ENCODE peak calls at places on chromosomes 7 and 10, in six cellular contexts. L is mammary epithelial cell, Y is pancreas, H is endodermal cell, G is heart right ventricle, I is right lobe of liver. K is an unnamed sample.

GRCh38 chr7:98097042-98097645 is 9.5 kb upstream of the LMTK2 start:
- DNase-seq in L (peak; percentile 12), Y (no peak), H (no peak), G (no peak), I (no peak), K (no peak)

GRCh38 chr10:5692476-5693358 is 8.1 kb downstream of the TASOR2 start:
- DNase-seq in L (peak; percentile 58), Y (no peak), H (peak; percentile 88), G (peak; percentile 23), I (peak; percentile 67), K (no peak)

GRCh38 chr10:78549536-78549935 is 515.9 kb downstream of the RPS24 start:
- DNase-seq in L (no peak), Y (no peak), H (no peak), G (no peak), I (no peak), K (no peak)

GRCh38 chr7:130943981-130944380 is 210.0 kb upstream of the KLF14 start:
- DNase-seq in L (no peak), Y (no peak), H (no peak), G (no peak), I (no peak), K (no peak)

GRCh38 chr10:4450981-4451501 is 375.0 kb upstream of the AKR1E2 start:
- DNase-seq in L (peak; percentile 81), Y (no peak), H (no peak), G (no peak), I (no peak), K (no peak)

GRCh38 chr7:31735991-31736982 is 49.3 kb downstream of the PPP1R17 start:
- DNase-seq in L (peak; percentile 68), Y (peak; percentile 74), H (peak; percentile 90), G (peak; percentile 49), I (peak; percentile 57), K (peak; percentile 84)

GRCh38 chr7:43761919-43762318 is 3.4 kb downstream of the BLVRA start:
- DNase-seq in L (peak; percentile 37), Y (no peak), H (no peak), G (no peak), I (no peak), K (no peak)

GRCh38 chr7:31919678-31920369 is 150.4 kb downstream of the PDE1C start:
- DNase-seq in L (no peak), Y (no peak), H (no peak), G (no peak), I (no peak), K (no peak)

GRCh38 chr7:82506702-82507101 is 63.1 kb upstream of the CACNA2D1 start:
- DNase-seq in L (peak; percentile 63), Y (no peak), H (peak; percentile 54), G (peak; percentile 24), I (no peak), K (peak; percentile 89)

GRCh38 chr10:100504101-100504500 is 15.6 kb downstream of the SEC31B start:
- DNase-seq in L (no peak), Y (no peak), H (no peak), G (no peak), I (no peak), K (no peak)

GRCh38 chr10:116947838-116948529 is 57.0 kb downstream of the SHTN1 start:
- DNase-seq in L (peak; percentile 12), Y (no peak), H (peak; percentile 67), G (no peak), I (no peak), K (no peak)

GRCh38 chr7:2231992-2232765 is 566 bp downstream of the MAD1L1 start:
- DNase-seq in L (peak; percentile 16), Y (peak; percentile 29), H (peak; percentile 76), G (no peak), I (no peak), K (no peak)

GRCh38 chr7:1028775-1029636 is 15.3 kb upstream of the GPR146 start:
- DNase-seq in L (peak; percentile 88), Y (peak; percentile 88), H (peak; percentile 82), G (peak; percentile 87), I (peak; percentile 87), K (peak; percentile 40)

GRCh38 chr7:151141281-151141854 is 26.1 kb downstream of the GBX1 start:
- DNase-seq in L (no peak), Y (no peak), H (no peak), G (no peak), I (peak; percentile 24), K (no peak)

GRCh38 chr7:108109216-108109908 is 20.8 kb downstream of the LAMB4 start:
- DNase-seq in L (no peak), Y (peak; percentile 25), H (peak; percentile 58), G (no peak), I (no peak), K (no peak)

GRCh38 chr7:45235905-45236304 is 78.3 kb downstream of the RAMP3 start:
- DNase-seq in L (no peak), Y (no peak), H (no peak), G (no peak), I (no peak), K (no peak)

GRCh38 chr10:100623541-100623940 is 87.8 kb downstream of the HIF1AN start:
- DNase-seq in L (no peak), Y (no peak), H (peak; percentile 47), G (no peak), I (no peak), K (no peak)

GRCh38 chr10:34475222-34475621 is 339.9 kb downstream of the PARD3 start:
- DNase-seq in L (no peak), Y (no peak), H (no peak), G (no peak), I (no peak), K (no peak)

GRCh38 chr7:69603937-69604494 is 5.7 kb downstream of the AUTS2 start:
- DNase-seq in L (no peak), Y (no peak), H (no peak), G (no peak), I (no peak), K (no peak)

GRCh38 chr7:27176343-27176731 is 2.2 kb upstream of the HOXA10 start:
- DNase-seq in L (no peak), Y (no peak), H (peak; percentile 46), G (no peak), I (no peak), K (no peak)

GRCh38 chr10:85641479-85641967 is 725.1 kb downstream of the GRID1 start:
- DNase-seq in L (peak; percentile 65), Y (no peak), H (peak; percentile 39), G (no peak), I (no peak), K (no peak)

GRCh38 chr10:14184841-14185500 is 145.8 kb downstream of the FRMD4A start:
- DNase-seq in L (peak; percentile 87), Y (no peak), H (peak; percentile 55), G (no peak), I (no peak), K (no peak)

GRCh38 chr10:14182781-14183180 is 147.9 kb downstream of the FRMD4A start:
- DNase-seq in L (no peak), Y (no peak), H (no peak), G (no peak), I (no peak), K (no peak)

GRCh38 chr10:14186245-14186644 is 144.5 kb downstream of the FRMD4A start:
- DNase-seq in L (no peak), Y (no peak), H (peak; percentile 63), G (no peak), I (no peak), K (no peak)

GRCh38 chr10:14181197-14181936 is 149.4 kb downstream of the FRMD4A start:
- DNase-seq in L (no peak), Y (no peak), H (no peak), G (no peak), I (no peak), K (no peak)

DNA sequence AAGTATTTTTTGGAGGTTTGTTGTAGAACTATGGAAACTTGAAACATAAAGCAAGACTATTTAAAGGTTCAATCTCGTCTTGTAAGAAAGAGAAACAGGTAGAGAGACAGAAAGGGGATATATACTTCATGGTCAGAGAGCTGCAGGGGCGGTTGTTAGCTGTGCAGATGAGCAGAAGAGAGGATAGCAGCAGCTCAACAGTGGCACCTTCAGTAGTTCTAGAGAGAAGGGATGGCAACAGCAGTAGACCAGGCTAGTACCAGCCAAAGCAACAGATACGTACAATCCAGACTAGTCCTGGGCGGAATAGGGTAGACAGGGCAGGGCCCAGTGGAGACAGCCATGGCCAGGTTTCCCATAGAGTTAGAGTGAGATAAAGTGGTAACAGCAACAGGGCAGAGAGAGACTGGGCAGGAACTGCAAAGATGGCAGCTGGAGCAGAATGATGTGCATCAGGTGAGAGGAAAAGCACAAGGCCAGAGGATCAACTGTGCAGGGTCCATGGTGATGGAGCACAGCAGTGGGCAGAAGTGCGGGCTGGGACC is 145.2 kb downstream of the FRMD4A start:
- DNase-seq in L (peak; percentile 100), Y (no peak), H (peak; percentile 94), G (no peak), I (no peak), K (no peak)
- TF ChIP-seq CTCF in L (no peak), Y (no peak), H (peak; percentile 39), G (no peak), I (no peak), K (no peak)

DNA sequence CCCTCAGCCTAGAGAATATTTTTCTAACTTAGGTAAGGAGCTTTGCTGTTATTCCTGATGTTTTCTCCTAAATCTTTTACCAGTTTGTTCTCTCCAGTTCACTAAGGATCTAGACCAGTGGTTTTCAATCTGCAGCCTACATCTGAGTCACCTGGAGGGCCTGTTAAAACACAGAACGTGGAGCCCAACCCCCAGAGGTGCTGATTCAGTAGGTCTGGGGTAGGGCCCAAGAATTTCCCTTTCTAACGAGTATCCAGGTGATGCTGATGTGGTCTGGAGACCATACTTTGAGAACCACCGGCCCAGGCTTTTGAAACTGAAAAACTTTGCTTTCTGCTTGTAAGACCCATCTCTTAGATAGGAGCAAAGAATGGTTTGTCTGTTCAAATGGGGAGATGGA is 51.2 kb upstream of the KMT2E start:
- DNase-seq in L (peak; percentile 97), Y (no peak), H (no peak), G (no peak), I (no peak), K (no peak)
- H3K27ac ChIP-seq in L (peak overlapping the region; percentile 97), Y (no peak overlapping the region), H (no peak overlapping the region), G (peak overlapping the region; percentile 55), I (no peak overlapping the region), K (no peak overlapping the region)

GRCh38 chr10:119149157-119149556 is 16.4 kb downstream of the SFXN4 start:
- DNase-seq in L (no peak), Y (no peak), H (no peak), G (no peak), I (no peak), K (no peak)

GRCh38 chr10:119153041-119153440 is 12.5 kb downstream of the SFXN4 start:
- DNase-seq in L (no peak), Y (no peak), H (no peak), G (no peak), I (no peak), K (no peak)

GRCh38 chr10:119153661-119154060 is 11.9 kb downstream of the SFXN4 start:
- DNase-seq in L (no peak), Y (no peak), H (no peak), G (no peak), I (no peak), K (no peak)

DNA sequence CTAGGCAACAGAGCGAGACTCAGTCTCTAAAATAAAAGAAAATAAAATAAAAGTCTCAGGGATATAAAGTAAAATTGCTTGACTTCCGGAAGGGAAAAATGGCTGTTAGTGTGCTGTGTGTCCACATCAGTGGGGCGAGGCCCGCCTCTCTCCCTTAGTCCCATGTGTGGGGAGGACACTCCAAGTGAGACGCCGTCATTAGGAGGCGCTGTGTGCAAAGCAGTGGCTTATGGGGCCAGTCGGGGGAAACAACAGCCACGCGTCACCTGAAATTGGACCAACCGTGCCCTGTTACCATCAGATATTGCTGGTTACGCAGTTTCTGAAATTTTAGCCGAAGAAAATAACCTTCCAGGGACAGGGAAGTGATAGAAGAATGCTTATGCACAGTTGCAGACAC is 15.8 kb downstream of the SFXN4 start:
- DNase-seq in L (no peak), Y (no peak), H (peak; percentile 75), G (no peak), I (no peak), K (no peak)
- TF ChIP-seq CTCF in L (no peak), Y (no peak), H (peak; percentile 60), G (no peak), I (no peak), K (no peak)

GRCh38 chr7:142785841-142786250 is 15.1 kb downstream of the PRSS2 start:
- DNase-seq in L (no peak), Y (no peak), H (no peak), G (no peak), I (no peak), K (no peak)
- H3K27ac ChIP-seq in L (no peak overlapping the region), Y (no peak overlapping the region), H (no peak overlapping the region), G (no peak overlapping the region), I (no peak overlapping the region), K (no peak overlapping the region)